ENCODE peak calls at places on chromosomes 7 and 10, in four cellular contexts. N is prostate gland, Z is neural progenitor cell, C is WERI-Rb-1. E is an unnamed sample.

GRCh38 chr7:46759711-46760480 is 822.0 kb downstream of the TNS3 start:
- DNase-seq in C (no peak), N (no peak), Z (no peak), E (no peak)

GRCh38 chr7:105745681-105746330 is 130.6 kb downstream of the ATXN7L1 start:
- DNase-seq in C (no peak), N (no peak), Z (no peak), E (no peak)

GRCh38 chr7:40597517-40597916 is 462.7 kb downstream of the SUGCT start:
- DNase-seq in N (no peak), Z (no peak), C (no peak), E (no peak)

GRCh38 chr7:122885583-122886356 is 490 bp downstream of the CADPS2 start:
- DNase-seq in C (peak), Z (peak), N (peak), E (peak)

GRCh38 chr10:71262027-71262426 is 49.7 kb downstream of the UNC5B start:
- DNase-seq in N (no peak), C (no peak), Z (no peak), E (no peak)

GRCh38 chr7:139773372-139773771 is 4.4 kb downstream of the HIPK2 start:
- DNase-seq in Z (no peak), C (no peak), N (no peak), E (no peak)

GRCh38 chr7:11548532-11548931 is 283.5 kb downstream of the THSD7A start:
- DNase-seq in C (no peak), N (no peak), Z (no peak), E (no peak)

GRCh38 chr10:101828734-101829551 is 10.7 kb upstream of the OGA start:
- DNase-seq in Z (no peak), N (no peak), C (no peak), E (no peak)

GRCh38 chr7:44222776-44223261 is 22.0 kb downstream of the YKT6 start:
- DNase-seq in C (no peak), Z (no peak), N (no peak), E (no peak)

GRCh38 chr10:63391812-63392211 is 74.0 kb downstream of the JMJD1C start:
- DNase-seq in Z (no peak), C (no peak), N (no peak), E (no peak)

GRCh38 chr10:76649723-76650127 is 987.9 kb downstream of the KCNMA1 start:
- DNase-seq in C (no peak), Z (no peak), N (no peak), E (no peak)

GRCh38 chr7:17593854-17594419 is 295.5 kb downstream of the AHR start:
- DNase-seq in C (no peak), Z (no peak), N (no peak), E (no peak)

GRCh38 chr7:88202799-88203198 is 17.0 kb downstream of the SRI start:
- DNase-seq in Z (no peak), N (no peak), C (no peak), E (no peak)

GRCh38 chr10:96292971-96293909 is 11.0 kb upstream of the DNTT start:
- DNase-seq in N (peak), Z (peak), C (peak), E (peak)

GRCh38 chr7:68006619-68007018 is 1010.0 kb downstream of the TYW1 start:
- DNase-seq in N (no peak), Z (no peak), C (no peak), E (no peak)

GRCh38 chr10:96334888-96335526 is 23.8 kb downstream of the OPALIN start:
- DNase-seq in Z (peak), C (peak), N (peak), E (peak)

GRCh38 chr10:120402358-120402757 is 54.7 kb upstream of the PLPP4 start:
- DNase-seq in N (no peak), C (no peak), Z (no peak), E (no peak)

GRCh38 chr10:133107442-133107841 is 19.7 kb downstream of the ADGRA1 start:
- DNase-seq in N (no peak), Z (no peak), C (no peak), E (no peak)

GRCh38 chr7:81871606-81872265 is 101.9 kb upstream of the HGF start:
- DNase-seq in N (no peak), Z (no peak), C (no peak), E (no peak)

GRCh38 chr7:81873559-81873958 is 103.7 kb upstream of the HGF start:
- DNase-seq in N (no peak), C (no peak), Z (no peak), E (no peak)

GRCh38 chr7:81865754-81866153 is 95.9 kb upstream of the HGF start:
- DNase-seq in C (no peak), Z (no peak), N (no peak), E (no peak)

GRCh38 chr7:81869670-81870069 is 99.8 kb upstream of the HGF start:
- DNase-seq in N (no peak), Z (no peak), C (no peak), E (no peak)
- TF ChIP-seq CTCF in N (no peak), Z (no peak), C (no peak), E (no peak)

DNA sequence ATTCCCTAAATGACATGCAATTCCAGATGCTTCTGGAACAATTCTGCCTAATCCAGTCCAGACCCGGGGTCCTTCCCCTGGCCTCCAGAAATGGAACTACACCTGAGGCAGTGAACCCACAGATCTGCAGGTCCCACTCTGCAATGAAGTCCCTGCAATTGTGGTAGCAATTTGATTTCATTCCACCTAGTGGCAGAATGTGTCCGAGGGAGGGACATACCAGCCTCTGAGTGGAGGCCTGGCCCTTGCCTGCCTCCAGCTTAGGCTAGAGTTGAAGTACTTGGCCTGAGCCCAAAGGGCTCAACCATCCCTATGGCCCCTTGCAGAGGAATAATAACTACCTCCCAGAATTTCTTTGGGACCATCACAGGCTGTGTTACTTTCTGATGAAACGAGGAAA is 4.2 kb upstream of the CEP41 start:
- DNase-seq in C (no peak), Z (no peak), N (no peak), E (no peak)
- TF ChIP-seq CTCF in C (no peak), Z (no peak), N (no peak), E (no peak)

DNA sequence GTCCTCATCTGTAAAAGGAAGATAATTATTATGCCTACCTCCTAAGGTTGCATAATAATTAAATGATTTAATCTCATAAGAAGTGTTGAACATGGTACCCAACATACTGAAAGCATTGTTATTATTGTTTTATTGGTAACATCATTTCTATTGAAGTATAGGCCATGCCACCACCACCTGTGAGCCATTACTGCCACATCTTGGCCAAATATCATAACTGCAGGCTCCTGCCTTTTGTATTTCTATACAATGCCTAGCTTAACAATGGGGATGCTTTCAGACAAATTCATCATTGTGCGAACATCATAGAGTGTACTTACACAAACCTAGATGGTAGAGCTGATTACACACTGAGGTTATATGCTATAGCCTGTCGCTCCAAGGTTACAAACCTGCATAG is 61.1 kb upstream of the NPSR1 start:
- DNase-seq in C (peak), N (no peak), Z (peak), E (no peak)
- TF ChIP-seq CTCF in C (peak), N (no peak), Z (peak), E (peak)

DNA sequence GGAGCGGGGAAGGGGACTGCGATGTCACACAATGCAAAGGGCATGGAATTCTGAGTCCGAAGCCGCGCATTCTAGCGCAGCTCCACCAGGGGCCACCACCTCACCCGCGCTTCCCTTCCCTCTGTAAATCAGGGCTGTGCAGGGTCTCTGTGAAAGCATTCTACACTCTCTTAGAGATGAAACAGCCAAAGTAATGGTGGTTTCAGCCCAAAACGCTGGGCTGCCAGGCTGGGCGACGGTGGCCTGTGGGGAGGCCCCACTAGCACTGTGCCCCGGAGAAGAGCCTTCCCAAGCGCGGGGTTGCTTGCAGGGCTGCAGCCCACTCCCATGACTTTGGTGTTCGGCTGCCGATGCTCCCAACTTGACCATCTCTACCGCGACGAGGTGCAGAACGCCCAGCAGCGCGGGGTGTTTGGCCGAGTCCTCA is 11.4 kb downstream of the ATG9B start:
- DNase-seq in N (no peak), Z (peak), C (peak), E (peak)
- TF ChIP-seq CTCF in N (no peak), Z (peak), C (peak), E (peak)

GRCh38 chr7:27237735-27238334 is 4.8 kb upstream of the EVX1 start:
- DNase-seq in N (no peak), C (no peak), Z (no peak), E (no peak)

GRCh38 chr7:27239780-27240731 is 2.5 kb upstream of the EVX1 start:
- DNase-seq in C (no peak), N (no peak), Z (peak), E (no peak)

GRCh38 chr7:27236053-27236410 is 6.6 kb upstream of the EVX1 start:
- DNase-seq in Z (peak), C (no peak), N (no peak), E (no peak)

GRCh38 chr7:27238979-27239779 is 3.4 kb upstream of the EVX1 start:
- DNase-seq in C (no peak), Z (peak), N (no peak), E (peak)

GRCh38 chr7:27235387-27236052 is 7.1 kb upstream of the EVX1 start:
- DNase-seq in C (peak), N (peak), Z (peak), E (peak)
- TF ChIP-seq CTCF in C (peak), N (peak), Z (peak), E (peak)

DNA sequence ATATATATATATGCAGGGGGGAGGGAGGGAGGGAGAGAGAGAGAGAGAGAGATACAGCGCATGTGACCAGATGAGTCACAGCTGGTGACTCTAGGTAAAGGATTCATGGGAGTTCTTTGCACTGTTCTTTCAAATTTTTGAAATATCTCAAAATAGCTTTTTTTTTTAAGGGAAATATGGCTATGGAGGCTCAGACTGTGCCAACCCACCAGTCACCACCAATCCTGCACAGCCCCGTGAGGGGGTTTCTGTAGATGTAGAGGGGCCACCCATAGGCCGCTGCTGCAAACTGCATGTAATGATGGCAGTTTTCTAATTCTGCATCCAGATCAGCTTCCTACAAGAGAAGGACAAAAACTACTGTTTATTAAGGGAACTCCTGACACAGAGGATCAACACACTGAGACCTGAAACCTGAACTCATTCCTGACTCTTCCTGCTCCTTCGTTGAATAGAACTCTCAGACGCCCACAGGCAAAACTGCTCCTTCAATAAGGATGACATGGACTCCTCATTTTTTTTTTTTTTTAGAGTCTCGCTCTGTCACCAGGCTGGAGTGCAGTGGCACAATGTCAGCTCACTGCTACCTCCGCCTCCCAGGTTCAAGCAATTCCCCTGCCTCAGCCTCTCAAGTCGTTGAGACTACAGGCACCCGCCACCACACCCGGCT is 17.3 kb downstream of the DAGLB start:
- DNase-seq in N (no peak), C (peak), Z (no peak), E (no peak)
- TF ChIP-seq CTCF in N (no peak), C (peak), Z (peak), E (no peak)

GRCh38 chr7:29636009-29636351 is 72.3 kb downstream of the PRR15 start:
- DNase-seq in Z (no peak), N (no peak), C (no peak), E (no peak)
- TF ChIP-seq CTCF in Z (no peak), N (no peak), C (no peak), E (no peak)

GRCh38 chr10:61166065-61166464 is 222.1 kb upstream of the RHOBTB1 start:
- DNase-seq in Z (no peak), C (peak), N (no peak), E (no peak)
- TF ChIP-seq CTCF in Z (no peak), C (no peak), N (no peak), E (no peak)

GRCh38 chr7:115477193-115477651 is 553.3 kb downstream of the TFEC start:
- DNase-seq in N (no peak), Z (peak), C (no peak), E (peak)

GRCh38 chr7:115478426-115478825 is 552.1 kb downstream of the TFEC start:
- DNase-seq in N (no peak), Z (no peak), C (no peak), E (no peak)

GRCh38 chr7:115475206-115475605 is 553.3 kb downstream of the MDFIC start:
- DNase-seq in C (no peak), Z (no peak), N (no peak), E (no peak)

GRCh38 chr7:115476666-115477065 is 553.9 kb downstream of the TFEC start:
- DNase-seq in C (no peak), N (no peak), Z (peak), E (peak)

DNA sequence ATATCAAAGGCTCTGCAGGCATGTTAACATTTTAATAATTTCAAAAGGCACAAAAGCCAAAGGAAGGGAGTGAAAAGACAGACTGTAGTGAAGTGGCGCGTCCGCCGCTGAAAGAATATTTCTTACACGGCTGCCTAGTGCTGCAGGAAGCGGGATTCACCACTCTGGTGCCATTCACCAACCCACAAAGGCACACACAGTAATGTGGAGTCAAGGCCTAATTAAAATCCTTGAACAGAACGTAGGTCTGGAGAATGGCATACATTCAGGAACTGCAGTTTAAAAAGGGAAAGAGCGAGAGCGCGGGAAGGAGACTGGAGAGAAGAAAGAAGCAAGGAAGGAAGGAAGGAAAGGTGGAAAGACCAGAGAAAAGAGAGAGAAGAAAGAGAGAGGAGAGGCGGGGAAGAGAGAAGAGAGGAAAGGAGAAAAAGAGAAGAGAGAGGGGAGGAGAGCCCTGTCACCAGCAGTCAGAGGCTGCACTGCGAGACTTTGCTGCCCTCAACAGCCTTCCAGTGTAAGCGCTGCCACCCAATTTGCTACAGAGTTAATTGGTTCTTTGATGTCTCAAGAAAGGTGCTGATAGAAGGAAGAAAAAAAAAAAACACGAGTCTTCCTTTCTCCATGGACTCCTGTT is 554.0 kb downstream of the MDFIC start:
- DNase-seq in N (no peak), C (peak), Z (peak), E (peak)
- TF ChIP-seq CTCF in N (no peak), C (peak), Z (peak), E (no peak)

DNA sequence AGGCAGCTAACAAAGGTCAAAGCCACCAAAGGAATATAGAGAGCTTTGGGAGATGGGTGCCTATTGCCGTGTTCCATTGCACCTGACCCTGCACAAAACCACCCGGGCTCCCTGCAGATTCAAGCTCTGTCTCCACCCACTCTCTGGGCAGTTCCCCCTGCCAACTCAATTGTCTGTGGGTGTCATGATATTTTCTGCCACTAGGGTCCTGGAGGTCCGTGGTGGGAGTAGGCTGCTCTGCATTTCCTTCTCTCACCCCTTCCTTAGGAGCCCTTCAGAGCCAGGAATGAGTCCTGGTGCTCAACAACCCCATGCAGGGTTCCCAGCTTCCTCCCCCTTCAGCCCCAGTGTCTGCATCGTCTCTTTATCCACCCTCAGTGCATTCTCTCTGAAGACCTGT is 34.1 kb downstream of the PNLIPRP2 start:
- DNase-seq in Z (peak), C (peak), N (no peak), E (no peak)
- TF ChIP-seq CTCF in Z (peak), C (peak), N (no peak), E (peak)

E was measured in nephron progenitor cell.